ENCODE peak calls at places on chromosome 10, in nine cellular contexts. B, S, W, D, M, C, A, T and F are unnamed samples.

GRCh38 chr10:28677889-28678686 is 767 bp downstream of the BAMBI start:
- DNase-seq in T (peak), W (no peak), S (peak), D (no peak), B (no peak), M (peak), C (peak), A (no peak), F (no peak)

GRCh38 chr10:73908853-73909611 is 1.9 kb upstream of the PLAU start:
- DNase-seq in B (no peak), A (peak), S (peak), D (peak), M (peak), W (peak), T (no peak), C (no peak), F (no peak)

GRCh38 chr10:33355267-33355666 is 20.8 kb upstream of the NRP1 start:
- DNase-seq in T (no peak), S (no peak), D (no peak), B (no peak), C (no peak), W (no peak), M (no peak), A (no peak), F (no peak)

GRCh38 chr10:101682172-101682825 is 12.7 kb downstream of the FBXW4 start:
- DNase-seq in B (no peak), C (no peak), W (no peak), A (no peak), S (no peak), M (no peak), D (no peak), T (no peak), F (no peak)

GRCh38 chr10:6504296-6504695 is 75.8 kb downstream of the PRKCQ start:
- DNase-seq in W (no peak), C (no peak), M (no peak), A (no peak), S (no peak), D (no peak), B (no peak), T (no peak), F (no peak)

GRCh38 chr10:58241346-58241745 is 26.3 kb downstream of the IPMK start:
- DNase-seq in C (no peak), S (peak), M (no peak), B (no peak), W (peak), D (no peak), A (no peak), T (no peak), F (no peak)

GRCh38 chr10:14299516-14299915 is 31.2 kb downstream of the FRMD4A start:
- DNase-seq in M (no peak), B (no peak), C (no peak), W (no peak), S (no peak), A (no peak), T (no peak), D (no peak), F (no peak)

GRCh38 chr10:29805134-29805691 is 170.4 kb upstream of the SVIL start:
- DNase-seq in M (no peak), T (no peak), B (no peak), A (no peak), C (no peak), D (no peak), W (no peak), S (no peak), F (no peak)

GRCh38 chr10:130202984-130203617 is 66.9 kb downstream of the GLRX3 start:
- DNase-seq in W (no peak), A (no peak), T (no peak), B (no peak), C (no peak), S (no peak), M (no peak), D (no peak), F (peak)

GRCh38 chr10:30557884-30558283 is 71.7 kb downstream of the LYZL2 start:
- DNase-seq in D (peak), A (peak), S (peak), C (no peak), B (no peak), T (no peak), W (peak), M (no peak), F (no peak)

GRCh38 chr10:78656815-78657621 is 411.7 kb upstream of the ZMIZ1 start:
- DNase-seq in W (no peak), M (no peak), T (no peak), D (no peak), A (no peak), C (peak), B (peak), S (peak), F (no peak)

GRCh38 chr10:71137701-71138100 is 74.7 kb upstream of the UNC5B start:
- DNase-seq in A (no peak), C (no peak), M (no peak), T (peak), D (no peak), S (no peak), W (no peak), B (no peak), F (no peak)

GRCh38 chr10:97812696-97813095 is 36.9 kb upstream of the GOLGA7B start:
- DNase-seq in T (no peak), C (no peak), W (no peak), A (no peak), B (no peak), S (no peak), D (no peak), M (no peak), F (no peak)

GRCh38 chr10:51092402-51092801 is 18.1 kb downstream of the PRKG1 start:
- DNase-seq in M (no peak), W (peak), D (no peak), A (no peak), C (no peak), T (no peak), S (peak), B (no peak), F (no peak)

GRCh38 chr10:43384252-43385221 is 13.1 kb downstream of the FXYD4 start:
- DNase-seq in B (no peak), A (no peak), T (no peak), M (no peak), D (no peak), C (no peak), S (no peak), W (no peak), F (no peak)

GRCh38 chr10:96218826-96219225 is 52.5 kb downstream of the BLNK start:
- DNase-seq in B (no peak), D (no peak), S (no peak), T (no peak), A (no peak), C (no peak), W (no peak), M (no peak), F (no peak)

GRCh38 chr10:76080406-76080805 is 649.0 kb downstream of the LRMDA start:
- DNase-seq in B (no peak), M (no peak), D (no peak), C (no peak), A (no peak), T (no peak), W (peak), S (peak), F (no peak)

GRCh38 chr10:3524086-3524960 is 260.7 kb downstream of the KLF6 start:
- DNase-seq in D (no peak), S (no peak), W (no peak), B (no peak), A (no peak), T (no peak), M (no peak), C (no peak), F (no peak)

GRCh38 chr10:2099321-2099720 is 362.0 kb upstream of the ADARB2 start:
- DNase-seq in C (no peak), W (no peak), M (no peak), B (no peak), T (no peak), A (no peak), D (no peak), S (no peak), F (no peak)

GRCh38 chr10:5563991-5564536 is 39.3 kb downstream of the CALML3 start:
- DNase-seq in B (no peak), T (no peak), D (no peak), W (peak), C (no peak), S (peak), A (no peak), M (peak), F (no peak)

GRCh38 chr10:86329896-86330680 is 36.5 kb downstream of the GRID1 start:
- DNase-seq in D (no peak), B (no peak), M (no peak), C (no peak), S (no peak), T (no peak), A (no peak), W (no peak), F (no peak)